ENCODE peak calls at places on chromosomes 7 and 10, in five cellular contexts. V is non-pigmented ciliary epithelial cell, Y is T follicular helper cell, O is M059J, C is PC-3. K is an unnamed sample.

GRCh38 chr10:12380999-12381398 is 31.7 kb downstream of the CAMK1D start:
- DNase-seq in C (no peak), O (no peak), Y (no peak), V (no peak), K (no peak)

GRCh38 chr10:72011468-72011867 is 47.3 kb downstream of the CHST3 start:
- DNase-seq in O (no peak), V (no peak), C (no peak), Y (no peak), K (no peak)

GRCh38 chr7:47819054-47819920 is 129.0 kb downstream of the PKD1L1 start:
- DNase-seq in O (peak; percentile 78), C (peak; percentile 88), Y (no peak), V (no peak), K (no peak)

GRCh38 chr10:30435068-30435422 is 1.1 kb downstream of the MAP3K8 start:
- DNase-seq in V (no peak), C (no peak), O (peak; percentile 37), Y (no peak), K (no peak)

GRCh38 chr7:116030626-116031276 is at the start of gene TFEC:
- DNase-seq in Y (no peak), V (no peak), C (peak; percentile 24), O (peak; percentile 67), K (no peak)

GRCh38 chr7:23712368-23713284 is 2.6 kb downstream of the STK31 start:
- DNase-seq in O (peak; percentile 74), V (peak; percentile 31), C (peak; percentile 81), Y (no peak), K (no peak)

GRCh38 chr7:105672820-105673219 is 91.5 kb upstream of the EFCAB10 start:
- DNase-seq in V (no peak), Y (no peak), C (no peak), O (no peak), K (no peak)

GRCh38 chr10:91643700-91644099 is 10.8 kb upstream of the PPP1R3C start:
- DNase-seq in O (no peak), C (peak; percentile 63), V (no peak), Y (no peak), K (no peak)

GRCh38 chr7:45055016-45055415 is 33.8 kb downstream of the NACAD start:
- DNase-seq in Y (no peak), V (no peak), O (peak; percentile 55), C (no peak), K (no peak)

GRCh38 chr7:34759477-34760125 is 101.6 kb downstream of the NPSR1 start:
- DNase-seq in O (peak; percentile 54), V (no peak), Y (no peak), C (peak; percentile 65), K (no peak)

GRCh38 chr7:126557271-126557670 is 695.5 kb downstream of the GRM8 start:
- DNase-seq in Y (no peak), O (no peak), C (no peak), V (no peak), K (no peak)